ENCODE peak calls at places on chromosomes 11 and 22, in five cellular contexts. G, E, S, H and B are unnamed samples.

GRCh38 chr11:65215441-65216076 is 33.8 kb downstream of the CAPN1 start:
- DNase-seq in G (no peak), E (no peak), S (no peak), H (no peak), B (no peak)

GRCh38 chr22:19527861-19528417 is 3.7 kb upstream of the CLDN5 start:
- DNase-seq in G (no peak), E (no peak), S (no peak), H (no peak), B (no peak)

GRCh38 chr22:25282671-25283561 is 63.5 kb downstream of the CRYBB2 start:
- DNase-seq in G (no peak), E (no peak), S (no peak), H (peak; percentile 18), B (no peak)

GRCh38 chr22:37185646-37186227 is 2.3 kb downstream of the C1QTNF6 start:
- DNase-seq in G (no peak), E (no peak), S (no peak), H (no peak), B (no peak)

GRCh38 chr11:60563553-60564235 is 48.5 kb downstream of the MS4A13 start:
- DNase-seq in G (no peak), E (no peak), S (peak; percentile 74), H (no peak), B (no peak)

GRCh38 chr11:9615031-9615451 is 41.6 kb downstream of the WEE1 start:
- DNase-seq in G (no peak), E (no peak), S (no peak), H (no peak), B (no peak)

GRCh38 chr11:78798567-78799170 is 224.0 kb upstream of the NARS2 start:
- DNase-seq in G (no peak), E (peak; percentile 71), S (peak; percentile 44), H (peak; percentile 81), B (no peak)

GRCh38 chr11:97973352-97973857 is 1047.3 kb upstream of the CNTN5 start:
- DNase-seq in G (no peak), E (no peak), S (no peak), H (no peak), B (no peak)

GRCh38 chr11:114061053-114062049 is 1.8 kb downstream of the ZBTB16 start:
- DNase-seq in G (no peak), E (no peak), S (no peak), H (no peak), B (no peak)

GRCh38 chr11:134486704-134487103 is 74.7 kb upstream of the B3GAT1 start:
- DNase-seq in G (no peak), E (no peak), S (no peak), H (no peak), B (no peak)

GRCh38 chr11:47044112-47044511 is 107.6 kb downstream of the CSTPP1 start:
- DNase-seq in G (no peak), E (no peak), S (no peak), H (no peak), B (no peak)

GRCh38 chr11:134756811-134757540 is 344.9 kb upstream of the B3GAT1 start:
- DNase-seq in G (no peak), E (no peak), S (no peak), H (no peak), B (no peak)